ENCODE peak calls at places on chromosomes 11 and 22, in four cellular contexts. U is fibroblast of lung, M is lower lobe of right lung, N is endodermal cell. I is an unnamed sample.

GRCh38 chr11:72753341-72754148 is 1.3 kb upstream of the ARAP1 start:
- DNase-seq in U (no peak), M (no peak), N (no peak), I (no peak)

GRCh38 chr11:107851704-107852315 is 6.8 kb downstream of the SLC35F2 start:
- DNase-seq in U (no peak), M (no peak), N (no peak), I (no peak)

GRCh38 chr22:50010676-50011446 is 1.7 kb downstream of the IL17REL start:
- DNase-seq in U (no peak), M (peak), N (no peak), I (no peak)

GRCh38 chr22:37599161-37599560 is 9.5 kb upstream of the GGA1 start:
- DNase-seq in U (no peak), M (no peak), N (no peak), I (no peak)

GRCh38 chr11:38330578-38330977 is 1732.5 kb upstream of the RAG2 start:
- DNase-seq in U (no peak), M (no peak), N (no peak), I (no peak)

GRCh38 chr11:100793525-100793924 is 106.4 kb downstream of the ARHGAP42 start:
- DNase-seq in U (no peak), M (no peak), N (no peak), I (no peak)

GRCh38 chr22:49966716-49967332 is 6.3 kb downstream of the PIM3 start:
- DNase-seq in U (no peak), M (peak), N (peak), I (no peak)

GRCh38 chr11:95501761-95502266 is 270.8 kb upstream of the SESN3 start:
- DNase-seq in U (no peak), M (no peak), N (no peak), I (no peak)

GRCh38 chr22:21780259-21780658 is 44.7 kb upstream of the YPEL1 start:
- DNase-seq in U (no peak), M (no peak), N (no peak), I (no peak)

GRCh38 chr11:77127969-77128691 is at the start of gene MYO7A:
- DNase-seq in U (no peak), M (no peak), N (peak), I (peak)

DNA sequence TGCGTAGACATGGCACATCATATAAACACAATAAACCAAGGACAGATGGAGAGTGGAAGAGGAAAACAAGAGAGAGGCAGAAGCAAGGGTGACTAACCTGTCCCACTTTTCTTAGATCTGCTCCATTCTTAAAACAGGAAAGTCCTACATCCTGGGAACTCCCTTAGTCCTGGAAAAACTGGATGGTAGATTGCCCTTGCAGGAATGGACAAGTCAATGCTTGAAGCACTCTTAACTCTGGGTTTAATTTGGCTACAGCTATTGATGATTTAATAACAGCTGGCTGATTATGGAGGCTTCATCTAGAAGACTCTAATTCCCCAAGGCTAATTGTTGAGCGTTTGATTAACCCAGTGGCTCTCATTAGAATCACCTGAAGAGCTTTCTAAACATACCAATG is 258.8 kb downstream of the MIAT start:
- DNase-seq in U (no peak), M (no peak), N (no peak), I (no peak)
- H3K27ac ChIP-seq in U (no peak), M (no peak), N (no peak), I (no peak)

GRCh38 chr11:67309661-67310061 is 6.3 kb downstream of the SSH3 start:
- DNase-seq in U (no peak), M (no peak), N (peak), I (peak)

GRCh38 chr11:67311051-67311555 is 7.8 kb downstream of the SSH3 start:
- DNase-seq in U (no peak), M (no peak), N (no peak), I (no peak)

GRCh38 chr11:67309166-67309565 is 5.8 kb downstream of the SSH3 start:
- DNase-seq in U (no peak), M (no peak), N (peak), I (no peak)

GRCh38 chr11:67311556-67312082 is 8.3 kb downstream of the SSH3 start:
- DNase-seq in U (no peak), M (no peak), N (peak), I (no peak)

GRCh38 chr11:67310246-67311050 is 7.1 kb downstream of the SSH3 start:
- DNase-seq in U (no peak), M (no peak), N (peak), I (no peak)
- H3K4me3 ChIP-seq in U (no peak), M (no peak), N (no peak), I (no peak)

DNA sequence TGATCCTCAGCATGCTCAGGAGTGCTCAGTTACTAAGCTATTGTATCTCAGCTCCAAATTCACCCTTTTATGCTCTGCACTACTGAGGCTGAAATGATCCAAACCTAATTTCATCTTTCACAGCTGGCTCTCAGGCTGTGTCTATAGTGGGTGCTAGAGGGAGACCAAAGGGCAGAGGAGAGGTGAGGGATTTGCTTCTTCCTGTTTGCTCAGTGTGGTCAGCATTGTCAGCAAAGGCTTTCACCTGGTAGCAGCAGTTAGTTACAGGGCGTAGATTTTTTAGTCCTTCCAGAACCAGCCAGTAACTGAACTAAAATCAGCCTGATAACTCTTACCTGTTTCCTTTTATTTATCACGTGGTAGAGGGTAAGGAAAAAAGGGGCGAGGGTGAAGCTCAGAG is 33.2 kb downstream of the XRCC6 start:
- DNase-seq in U (no peak), M (no peak), N (no peak), I (no peak)
- TF ChIP-seq CTCF in U (no peak), M (no peak), N (no peak), I (no peak)

GRCh38 chr11:118846181-118846946 is 37.3 kb upstream of the CXCR5 start:
- DNase-seq in U (no peak), M (no peak), N (peak), I (no peak)
- H3K27ac ChIP-seq in U (no peak), M (no peak), N (no peak), I (no peak)

GRCh38 chr11:131370901-131371790 is 731 bp downstream of the NTM start:
- DNase-seq in U (no peak), M (no peak), N (no peak), I (no peak)
- H3K4me3 ChIP-seq in U (no peak), M (no peak), N (peak), I (peak)

GRCh38 chr11:134270250-134270714 is 5.9 kb upstream of the GLB1L3 start:
- DNase-seq in U (no peak), M (no peak), N (peak), I (no peak)
- TF ChIP-seq CTCF in U (peak), M (no peak), N (peak), I (no peak)

I was measured in ascending aorta.